ENCODE peak calls at places on chromosomes 16 and 17, in eight cellular contexts. I is RKO; Z is RWPE2; K is stimulated activated CD4-positive, alpha-beta T cell treated with anti-CD3 and anti-CD28 coated beads, Interleukin-4, amount 100 ng/mL, for 4 hours; X is cardiac fibroblast; S is tibial artery; Y is NCI-H774; G is fibroblast of the aortic adventitia. C is an unnamed sample.

GRCh38 chr17:78891406-78892061 is 11.5 kb downstream of the CEP295NL start:
- DNase-seq in K (no peak), Z (no peak), I (no peak), Y (no peak), X (no peak), G (no peak), S (no peak), C (no peak)

GRCh38 chr16:50396770-50397525 is 28.2 kb upstream of the BRD7 start:
- DNase-seq in Z (peak), I (peak), S (no peak), G (peak), X (peak), Y (no peak), K (no peak), C (peak)

GRCh38 chr16:24273511-24273910 is 17.4 kb downstream of the CACNG3 start:
- DNase-seq in Y (no peak), I (peak), X (peak), G (no peak), S (no peak), Z (no peak), K (no peak), C (peak)

GRCh38 chr17:48335858-48336500 is 94.0 kb downstream of the SKAP1 start:
- DNase-seq in S (no peak), Y (peak), I (peak), Z (no peak), K (no peak), G (peak), X (peak), C (peak)

GRCh38 chr16:22188595-22189442 is 17.3 kb upstream of the EEF2K start:
- DNase-seq in X (peak), G (peak), Y (peak), K (peak), I (peak), Z (no peak), S (peak), C (peak)

GRCh38 chr17:7141824-7142223 is 27.2 kb upstream of the ASGR2 start:
- DNase-seq in X (no peak), S (no peak), Z (no peak), G (no peak), I (no peak), Y (no peak), K (no peak), C (no peak)

GRCh38 chr17:82017612-82018151 is 5.0 kb downstream of the CENPX start:
- DNase-seq in K (no peak), Z (no peak), I (no peak), X (no peak), S (no peak), Y (no peak), G (no peak), C (no peak)

GRCh38 chr17:63949576-63950250 is 17.6 kb upstream of the CD79B start:
- DNase-seq in Y (no peak), X (no peak), K (no peak), G (no peak), I (no peak), S (no peak), Z (no peak), C (no peak)

GRCh38 chr16:87790278-87791023 is 24.7 kb upstream of the KLHDC4 start:
- DNase-seq in G (peak), X (no peak), K (no peak), Z (peak), Y (no peak), I (no peak), S (peak), C (no peak)

GRCh38 chr17:62076864-62077788 is 12.0 kb upstream of the MED13 start:
- DNase-seq in I (no peak), K (no peak), Y (no peak), S (no peak), Z (no peak), X (no peak), G (no peak), C (no peak)

GRCh38 chr16:47732806-47733150 is 271.6 kb downstream of the PHKB start:
- DNase-seq in X (peak), Y (no peak), S (no peak), I (peak), Z (peak), K (no peak), G (peak), C (peak)

GRCh38 chr17:73215414-73215813 is 22.6 kb downstream of the COG1 start:
- DNase-seq in K (no peak), G (no peak), X (no peak), Z (no peak), Y (peak), S (no peak), I (no peak), C (no peak)

GRCh38 chr17:58446086-58446485 is 28.8 kb upstream of the RNF43 start:
- DNase-seq in G (no peak), X (no peak), Y (no peak), Z (no peak), S (no peak), I (no peak), K (no peak), C (no peak)

GRCh38 chr17:57705921-57706695 is 39.0 kb downstream of the CCDC182 start:
- DNase-seq in G (no peak), K (no peak), Z (no peak), I (no peak), S (no peak), X (no peak), Y (no peak), C (no peak)

GRCh38 chr17:72372185-72372584 is 251.4 kb downstream of the SOX9 start:
- DNase-seq in Z (no peak), G (no peak), K (no peak), I (no peak), Y (no peak), X (peak), S (no peak), C (no peak)

GRCh38 chr17:63338272-63338671 is 107.8 kb downstream of the CYB561 start:
- DNase-seq in G (no peak), K (no peak), Z (no peak), Y (no peak), S (no peak), I (no peak), X (no peak), C (peak)

GRCh38 chr17:7818746-7819645 is 15.0 kb upstream of the KDM6B start:
- DNase-seq in S (no peak), X (no peak), Y (no peak), Z (no peak), I (no peak), G (no peak), K (no peak), C (no peak)

GRCh38 chr16:21037168-21037567 is 113.5 kb downstream of the DNAH3 start:
- DNase-seq in X (no peak), Z (no peak), S (no peak), K (no peak), I (no peak), Y (no peak), G (no peak), C (no peak)

GRCh38 chr16:87457051-87457611 is 35.7 kb downstream of the ZCCHC14 start:
- DNase-seq in S (no peak), Z (peak), X (peak), Y (no peak), K (no peak), I (peak), G (peak), C (no peak)